ENCODE peak calls at places on chromosomes 2 and 18, in six cellular contexts. P is stomach, U is A549, J is spleen, N is adrenal gland, F is HCT116. T is an unnamed sample.

GRCh38 chr2:30653847-30654246 is 153.4 kb downstream of the CAPN13 start:
- DNase-seq in F (no peak), U (no peak), N (no peak), J (no peak), P (no peak), T (no peak)

GRCh38 chr2:39128919-39129391 is 8.1 kb upstream of the SOS1 start:
- DNase-seq in J (no peak), U (no peak), P (no peak), N (no peak), F (no peak), T (no peak)

GRCh38 chr2:73091696-73092095 is 20.2 kb upstream of the SFXN5 start:
- DNase-seq in J (no peak), F (no peak), N (no peak), U (no peak), P (no peak), T (no peak)

GRCh38 chr18:76367168-76367785 is 127.8 kb downstream of the ZNF516 start:
- DNase-seq in N (no peak), U (no peak), F (no peak), P (no peak), J (no peak), T (no peak)

GRCh38 chr18:32450026-32450681 is 20.5 kb downstream of the GAREM1 start:
- DNase-seq in F (no peak), U (no peak), J (no peak), N (no peak), P (no peak), T (no peak)

GRCh38 chr2:131635576-131635975 is 107.9 kb downstream of the CCDC74A start:
- DNase-seq in U (no peak), F (no peak), N (no peak), P (no peak), J (no peak), T (no peak)

GRCh38 chr2:72340665-72341064 is 193.0 kb upstream of the CYP26B1 start:
- DNase-seq in F (no peak), N (no peak), P (no peak), U (no peak), J (no peak), T (no peak)

GRCh38 chr2:201883559-201883958 is 77.2 kb downstream of the CDK15 start:
- DNase-seq in U (no peak), F (no peak), P (no peak), J (no peak), N (peak), T (no peak)

GRCh38 chr2:109402180-109402579 is 211.6 kb downstream of the SEPTIN10 start:
- DNase-seq in N (no peak), P (no peak), U (no peak), J (no peak), F (no peak), T (no peak)

GRCh38 chr18:59143441-59143840 is 3.8 kb downstream of the SEC11C start:
- DNase-seq in F (no peak), P (no peak), N (no peak), U (no peak), J (no peak), T (no peak)

GRCh38 chr2:31426096-31426495 is 11.6 kb upstream of the XDH start:
- DNase-seq in U (no peak), N (no peak), P (no peak), J (no peak), F (no peak), T (no peak)

GRCh38 chr2:177808984-177809809 is 263.4 kb downstream of the PDE11A start:
- DNase-seq in N (no peak), J (no peak), P (no peak), F (no peak), U (no peak), T (no peak)

GRCh38 chr2:19569300-19569791 is 210.9 kb upstream of the OSR1 start:
- DNase-seq in J (no peak), U (peak), N (no peak), F (no peak), P (no peak), T (no peak)

GRCh38 chr18:79399275-79400081 is 3.7 kb downstream of the NFATC1 start:
- DNase-seq in J (peak), N (no peak), P (no peak), U (no peak), F (no peak), T (no peak)

GRCh38 chr2:102258386-102259074 is 52.8 kb upstream of the IL1RL1 start:
- DNase-seq in P (no peak), U (peak), J (no peak), N (no peak), F (peak), T (no peak)

GRCh38 chr18:39938678-39939077 is 2016.4 kb upstream of the PIK3C3 start:
- DNase-seq in U (no peak), J (no peak), P (no peak), N (peak), F (no peak), T (no peak)

DNA sequence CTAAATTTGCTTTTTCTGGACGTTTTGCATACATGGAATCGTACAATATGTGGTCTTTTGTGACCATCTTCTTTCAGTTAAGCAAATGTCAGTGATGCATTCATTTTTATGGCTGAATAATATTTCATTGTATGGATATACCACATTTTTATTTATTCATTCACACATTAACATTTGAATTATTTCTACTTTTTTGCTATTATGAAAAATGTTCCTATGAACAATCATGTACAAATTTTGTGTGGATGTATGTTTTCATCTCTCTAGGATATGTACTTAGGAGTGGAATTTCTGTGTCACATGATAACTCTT is 67.4 kb upstream of the TXNDC2 start:
- DNase-seq in N (no peak), F (no peak), U (no peak), P (no peak), J (no peak), T (no peak)
- H3K4me3 ChIP-seq in N (no peak), F (no peak), U (no peak), P (no peak), J (no peak), T (no peak)

GRCh38 chr2:159797468-159798375 is at the start of gene CD302:
- DNase-seq in N (peak), P (peak), U (peak), J (peak), F (no peak), T (peak)
- TF ChIP-seq POLR2A in N (no peak), P (no peak), U (peak), J (no peak), F (no peak), T (no peak)

DNA sequence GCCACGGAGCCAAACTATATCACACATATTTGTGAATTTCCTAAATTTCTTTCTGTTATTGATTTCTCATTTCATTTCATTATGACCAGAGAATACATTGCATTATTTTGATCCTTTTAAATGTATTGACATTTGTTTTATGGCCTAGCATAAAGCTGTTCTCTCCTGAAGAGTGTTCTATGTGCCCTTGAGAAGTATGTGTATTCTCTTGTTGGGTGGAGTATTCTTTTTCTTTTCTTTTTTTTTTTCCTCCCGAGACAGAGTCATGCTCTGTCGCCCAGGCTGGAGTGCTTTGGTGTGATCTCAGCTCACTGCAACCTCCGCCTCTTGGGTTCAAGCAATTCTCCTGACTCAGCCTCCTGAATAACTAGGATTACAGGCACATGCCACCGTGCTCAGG is 5.2 kb downstream of the HAUS1 start:
- DNase-seq in U (no peak), F (no peak), N (no peak), J (no peak), P (no peak), T (no peak)
- H3K4me3 ChIP-seq in U (no peak), F (no peak), N (no peak), J (no peak), P (no peak), T (no peak)

GRCh38 chr2:53793821-53794220 is 7.0 kb downstream of the ERLEC1 start:
- DNase-seq in J (no peak), F (no peak), U (no peak), P (no peak), N (no peak), T (no peak)
- TF ChIP-seq POLR2A in J (no peak), F (no peak), U (no peak), P (no peak), N (no peak), T (no peak)

GRCh38 chr2:203019142-203019541 is 4.5 kb downstream of the NBEAL1 start:
- DNase-seq in P (no peak), U (no peak), N (no peak), J (no peak), F (no peak), T (no peak)

GRCh38 chr2:203018181-203018580 is 3.5 kb downstream of the NBEAL1 start:
- DNase-seq in P (no peak), F (no peak), U (no peak), J (no peak), N (no peak), T (no peak)

GRCh38 chr2:203025592-203025991 is 10.9 kb downstream of the NBEAL1 start:
- DNase-seq in P (no peak), F (no peak), N (no peak), J (no peak), U (no peak), T (no peak)

GRCh38 chr2:203021986-203022385 is 7.3 kb downstream of the NBEAL1 start:
- DNase-seq in F (no peak), J (no peak), P (no peak), N (no peak), U (no peak), T (no peak)

DNA sequence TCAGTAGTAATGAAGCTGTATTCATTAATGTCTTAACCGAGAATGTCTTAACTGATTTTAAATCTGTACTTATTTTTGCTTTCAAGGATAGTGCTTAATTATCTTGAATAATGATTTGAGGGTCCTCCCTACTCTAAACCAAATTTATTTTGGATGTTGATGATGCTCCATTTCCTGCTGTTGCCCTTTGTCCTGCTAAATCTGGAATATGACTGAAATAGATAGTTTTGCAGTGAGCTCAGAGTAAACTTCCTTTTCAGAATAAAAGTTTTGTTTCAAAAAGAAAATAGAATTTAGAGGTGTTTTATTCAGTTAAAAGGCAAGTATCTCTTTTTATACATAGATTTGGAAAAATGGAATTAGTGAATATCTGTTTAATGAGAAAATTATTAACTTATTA is 8.1 kb downstream of the NBEAL1 start:
- DNase-seq in N (no peak), U (no peak), P (no peak), J (no peak), F (no peak), T (no peak)
- H3K4me3 ChIP-seq in N (no peak), U (no peak), P (no peak), J (no peak), F (no peak), T (no peak)

GRCh38 chr2:95399061-95399460 is 3.4 kb upstream of the FAHD2A start:
- DNase-seq in U (no peak), F (no peak), J (no peak), N (no peak), P (no peak), T (no peak)

GRCh38 chr2:95401480-95401879 is 1.0 kb upstream of the FAHD2A start:
- DNase-seq in J (no peak), U (no peak), F (no peak), P (no peak), N (no peak), T (no peak)

DNA sequence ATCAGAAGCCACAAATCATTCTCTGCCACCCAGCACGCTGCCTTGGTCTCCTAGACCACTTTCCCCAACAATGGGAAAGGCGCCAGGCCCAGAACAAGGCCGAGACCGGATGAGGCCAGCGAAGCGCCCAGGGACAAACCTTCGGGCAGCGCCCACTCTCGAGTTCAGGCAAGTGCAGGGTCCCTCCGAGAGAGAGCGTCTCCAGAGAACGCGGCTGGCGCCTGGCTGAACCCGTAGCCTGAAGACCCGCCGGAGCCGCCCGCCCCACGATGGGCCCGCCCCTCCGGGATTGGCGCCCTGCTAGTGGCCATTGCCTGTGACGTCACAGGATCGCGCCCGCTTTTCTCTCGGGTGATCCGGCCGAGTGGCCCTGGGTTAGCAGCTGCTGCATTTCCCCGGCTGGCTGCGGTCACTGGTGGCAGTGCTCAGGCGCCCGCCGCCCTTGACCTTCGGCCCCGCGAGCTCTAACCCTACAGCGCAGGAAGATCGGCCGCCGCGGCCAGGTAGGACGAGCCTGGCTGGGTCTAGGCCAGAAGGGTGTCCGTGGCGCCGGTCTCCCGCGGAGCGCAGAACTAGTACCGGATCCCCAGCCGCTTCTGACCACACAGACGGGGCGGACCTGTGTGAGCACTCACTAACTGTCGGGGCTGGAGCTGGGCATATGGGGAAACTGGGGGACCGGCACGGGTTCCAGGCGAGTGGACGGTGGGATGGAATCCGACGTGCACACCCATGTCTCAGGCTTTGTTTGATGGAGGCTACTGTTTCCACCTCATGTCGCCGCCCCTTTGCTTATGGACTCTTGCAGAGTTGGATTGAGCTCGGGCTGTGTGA is at the start of gene FAHD2A:
- DNase-seq in J (peak), N (peak), P (peak), F (peak), U (peak), T (peak)
- TF ChIP-seq POLR2A in J (peak), N (no peak), P (no peak), F (peak), U (peak), T (peak)

DNA sequence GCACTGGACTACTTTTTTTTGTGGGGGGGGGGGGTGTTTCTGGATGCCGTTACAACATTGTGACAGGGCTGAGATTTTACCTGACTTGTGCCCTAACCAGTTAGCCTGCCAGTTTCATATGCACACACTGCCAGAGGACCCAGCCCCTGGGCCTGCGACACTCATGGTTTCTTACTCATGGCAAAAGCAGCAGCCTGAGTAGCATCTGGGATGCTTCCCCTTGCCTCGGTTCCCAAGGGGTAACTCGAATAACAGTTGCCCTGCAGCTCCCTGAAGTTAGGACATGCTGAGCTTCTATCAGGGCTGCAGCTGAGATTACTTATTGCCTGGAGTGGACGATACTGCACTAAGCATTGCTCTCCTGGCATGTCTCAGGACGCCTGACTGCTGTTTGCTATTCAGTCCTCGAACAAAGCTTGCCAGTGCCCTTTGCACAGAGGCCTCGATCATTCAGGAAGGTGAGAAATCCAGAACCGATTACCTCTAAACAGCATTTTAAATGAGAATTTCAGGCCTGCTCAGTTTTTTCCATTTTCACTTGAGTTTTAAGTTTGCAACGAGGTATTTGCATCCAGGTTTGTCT is 48.0 kb downstream of the TRPM8 start:
- DNase-seq in U (no peak), J (no peak), N (no peak), P (no peak), F (no peak), T (no peak)
- H3K4me3 ChIP-seq in U (no peak), J (no peak), N (no peak), P (no peak), F (no peak), T (no peak)

T was measured in tibial nerve.